ENCODE peak calls at places on chromosomes 3 and 15, in five cellular contexts. S is Ammon's horn, X is thoracic aorta, I is NAMALWA, T is HepG2. Q is an unnamed sample.

GRCh38 chr3:119288669-119289068 is 5.5 kb upstream of the ARHGAP31 start:
- DNase-seq in S (no peak), X (no peak), I (no peak), T (no peak), Q (no peak)

GRCh38 chr3:108125151-108125540 is 34.3 kb upstream of the CD47 start:
- DNase-seq in S (no peak), X (no peak), I (no peak), T (no peak), Q (no peak)

GRCh38 chr15:64523240-64523639 is 62.9 kb downstream of the ZNF609 start:
- DNase-seq in S (no peak), X (no peak), I (no peak), T (no peak), Q (no peak)

GRCh38 chr15:63109498-63110290 is 12.0 kb upstream of the LACTB start:
- DNase-seq in S (no peak), X (no peak), I (no peak), T (no peak), Q (no peak)

GRCh38 chr3:175726228-175726627 is 867.1 kb downstream of the NAALADL2 start:
- DNase-seq in S (no peak), X (no peak), I (no peak), T (no peak), Q (no peak)

GRCh38 chr3:81872566-81872965 is 111.1 kb upstream of the GBE1 start:
- DNase-seq in S (no peak), X (no peak), I (no peak), T (no peak), Q (no peak)

GRCh38 chr3:74766405-74766804 is 151.9 kb upstream of the CNTN3 start:
- DNase-seq in S (no peak), X (no peak), I (no peak), T (no peak), Q (no peak)

GRCh38 chr3:98921957-98922356 is 20.5 kb upstream of the DCBLD2 start:
- DNase-seq in S (no peak), X (no peak), I (no peak), T (no peak), Q (no peak)

GRCh38 chr3:194306771-194307640 is 44.1 kb downstream of the CPN2 start:
- DNase-seq in S (no peak), X (no peak), I (peak), T (no peak), Q (no peak)

GRCh38 chr3:130992344-130992743 is 34.3 kb downstream of the ASTE1 start:
- DNase-seq in S (no peak), X (no peak), I (no peak), T (no peak), Q (no peak)

GRCh38 chr3:36244728-36245127 is 135.6 kb upstream of the STAC start:
- DNase-seq in S (no peak), X (no peak), I (no peak), T (no peak), Q (no peak)

GRCh38 chr3:133130168-133130567 is 92.0 kb downstream of the TMEM108 start:
- DNase-seq in S (no peak), X (no peak), I (no peak), T (no peak), Q (no peak)

GRCh38 chr15:55194246-55194645 is 2.5 kb downstream of the RSL24D1 start:
- DNase-seq in S (no peak), X (no peak), I (no peak), T (no peak), Q (no peak)

GRCh38 chr3:79979990-79980389 is 212.2 kb upstream of the ROBO1 start:
- DNase-seq in S (no peak), X (no peak), I (no peak), T (no peak), Q (no peak)

GRCh38 chr3:38031022-38031994 is 1.9 kb upstream of the PLCD1 start:
- DNase-seq in S (no peak), X (peak), I (no peak), T (no peak), Q (peak)

GRCh38 chr15:92623435-92623834 is 32.1 kb downstream of the FAM174B start:
- DNase-seq in S (no peak), X (no peak), I (no peak), T (no peak), Q (no peak)

GRCh38 chr3:193910886-193911738 is 224.8 kb upstream of the HES1 start:
- DNase-seq in S (no peak), X (no peak), I (no peak), T (no peak), Q (no peak)

GRCh38 chr3:96977671-96978070 is 163.3 kb downstream of the EPHA6 start:
- DNase-seq in S (no peak), X (no peak), I (no peak), T (no peak), Q (no peak)

GRCh38 chr15:40766194-40766830 is 2.4 kb downstream of the GCHFR start:
- DNase-seq in S (no peak), X (no peak), I (no peak), T (no peak), Q (no peak)

GRCh38 chr3:133949438-133949837 is 53.8 kb upstream of the RAB6B start:
- DNase-seq in S (no peak), X (no peak), I (no peak), T (no peak), Q (no peak)

GRCh38 chr15:96261575-96262034 is 68.9 kb upstream of the NR2F2 start:
- DNase-seq in S (no peak), X (no peak), I (no peak), T (peak), Q (no peak)

GRCh38 chr3:141335531-141336042 is 32.7 kb upstream of the ZBTB38 start:
- DNase-seq in S (no peak), X (no peak), I (no peak), T (no peak), Q (no peak)

GRCh38 chr3:127152676-127153505 is 40.0 kb upstream of the PRR23E start:
- DNase-seq in S (no peak), X (no peak), I (no peak), T (no peak), Q (peak)

GRCh38 chr3:30004481-30004880 is 601.9 kb upstream of the TGFBR2 start:
- DNase-seq in S (no peak), X (no peak), I (no peak), T (no peak), Q (no peak)

GRCh38 chr15:98731712-98732450 is 83.5 kb downstream of the IGF1R start:
- DNase-seq in S (no peak), X (no peak), I (no peak), T (no peak), Q (no peak)

GRCh38 chr15:87752250-87752951 is 504.1 kb downstream of the NTRK3 start:
- DNase-seq in S (no peak), X (no peak), I (no peak), T (no peak), Q (no peak)

GRCh38 chr3:183381179-183381578 is 47.2 kb downstream of the MCF2L2 start:
- DNase-seq in S (peak), X (no peak), I (no peak), T (no peak), Q (no peak)

GRCh38 chr3:108008931-108009635 is 81.7 kb downstream of the CD47 start:
- DNase-seq in S (no peak), X (no peak), I (peak), T (no peak), Q (no peak)

GRCh38 chr3:154829979-154830378 is 250.1 kb upstream of the MME start:
- DNase-seq in S (no peak), X (no peak), I (no peak), T (no peak), Q (no peak)

GRCh38 chr3:117962750-117963149 is 1071.9 kb downstream of the IGSF11 start:
- DNase-seq in S (no peak), X (no peak), I (no peak), T (no peak), Q (no peak)

GRCh38 chr3:16173696-16174355 is 654 bp upstream of the GALNT15 start:
- DNase-seq in S (no peak), X (no peak), I (no peak), T (no peak), Q (no peak)

GRCh38 chr3:106457278-106458210 is 588.7 kb upstream of the CBLB start:
- DNase-seq in S (peak), X (no peak), I (no peak), T (no peak), Q (no peak)

GRCh38 chr3:187679638-187680396 is 9.6 kb upstream of the SST start:
- DNase-seq in S (peak), X (peak), I (peak), T (peak), Q (peak)

GRCh38 chr15:62647195-62647865 is 395.2 kb upstream of the TPM1 start:
- DNase-seq in S (no peak), X (no peak), I (no peak), T (peak), Q (no peak)

GRCh38 chr3:46461971-46462910 is 2.5 kb downstream of the LTF start:
- DNase-seq in S (no peak), X (no peak), I (no peak), T (no peak), Q (no peak)

GRCh38 chr3:188631291-188632010 is 477.5 kb downstream of the LPP start:
- DNase-seq in S (no peak), X (no peak), I (no peak), T (peak), Q (no peak)

GRCh38 chr3:178634975-178635374 is 98.7 kb downstream of the KCNMB2 start:
- DNase-seq in S (no peak), X (no peak), I (no peak), T (no peak), Q (no peak)

GRCh38 chr15:98773616-98774015 is 125.3 kb downstream of the IGF1R start:
- DNase-seq in S (no peak), X (no peak), I (no peak), T (no peak), Q (no peak)

Q was measured in uterus.